ENCODE peak calls at places on chromosome 1, in ten cellular contexts. J, Q, A, U, P, N, Z, H, R and X are unnamed samples.

GRCh38 chr1:56120021-56120420 is 459.3 kb downstream of the PLPP3 start:
- DNase-seq in N (no peak), Q (no peak), U (no peak), Z (no peak), P (peak; percentile 47), H (peak; percentile 41), A (no peak), R (no peak), J (no peak), X (no peak)

GRCh38 chr1:86155061-86155806 is 1.3 kb downstream of the COL24A1 start:
- DNase-seq in Z (no peak), A (no peak), Q (no peak), U (peak; percentile 25), H (peak; percentile 59), N (no peak), R (no peak), J (no peak), P (no peak), X (no peak)

GRCh38 chr1:198829948-198830347 is 191.1 kb downstream of the PTPRC start:
- DNase-seq in N (no peak), H (peak; percentile 45), U (peak; percentile 56), R (no peak), Q (no peak), P (no peak), Z (no peak), A (no peak), J (no peak), X (no peak)

GRCh38 chr1:59005491-59006308 is 221.9 kb upstream of the JUN start:
- DNase-seq in N (no peak), J (no peak), P (no peak), U (no peak), Q (no peak), R (peak; percentile 31), H (no peak), A (no peak), Z (no peak), X (no peak)

GRCh38 chr1:164713446-164714204 is 154.6 kb downstream of the PBX1 start:
- DNase-seq in P (no peak), H (peak; percentile 49), R (no peak), Q (no peak), N (no peak), A (no peak), U (no peak), Z (no peak), J (no peak), X (no peak)

GRCh38 chr1:180614746-180615145 is 17.1 kb upstream of the XPR1 start:
- DNase-seq in N (no peak), H (no peak), Q (no peak), P (peak; percentile 10), R (no peak), Z (no peak), A (no peak), U (no peak), J (no peak), X (no peak)

GRCh38 chr1:89525169-89525855 is 683 bp downstream of the LRRC8B start:
- DNase-seq in J (no peak), A (no peak), U (no peak), N (no peak), R (peak; percentile 76), P (peak; percentile 68), Q (peak; percentile 21), H (peak; percentile 18), Z (peak; percentile 46), X (peak; percentile 35)

GRCh38 chr1:208065862-208066261 is 154.9 kb upstream of the CD34 start:
- DNase-seq in Q (no peak), J (no peak), Z (no peak), P (no peak), H (no peak), R (no peak), U (no peak), N (no peak), A (no peak), X (peak; percentile 5)